ENCODE peak calls at places on chromosomes 6 and 20, in eight cellular contexts. Z is breast epithelium, O is fibroblast of pulmonary artery, L is sigmoid colon, U is cardiac muscle cell, J is AG09309, D is brain microvascular endothelial cell, K is A549. Y is an unnamed sample.

GRCh38 chr6:166588691-166589333 is 2.3 kb upstream of the RAMACL start:
- DNase-seq in Z (no peak), O (peak), L (no peak), U (no peak), J (peak), D (peak), K (no peak), Y (peak)

GRCh38 chr6:101806241-101806640 is 412.7 kb downstream of the GRIK2 start:
- DNase-seq in Z (no peak), O (peak), L (no peak), U (no peak), J (peak), D (peak), K (no peak), Y (peak)

GRCh38 chr6:292506-293184 is 358 bp downstream of the DUSP22 start:
- DNase-seq in Z (peak), O (peak), L (peak), U (peak), J (no peak), D (no peak), K (peak), Y (no peak)

GRCh38 chr6:98124176-98124575 is 710.2 kb upstream of the POU3F2 start:
- DNase-seq in Z (no peak), O (no peak), L (no peak), U (no peak), J (no peak), D (no peak), K (peak), Y (no peak)

GRCh38 chr6:83019741-83020140 is 45.9 kb downstream of the UBE3D start:
- DNase-seq in Z (no peak), O (no peak), L (no peak), U (no peak), J (no peak), D (no peak), K (no peak), Y (no peak)

GRCh38 chr20:36493801-36494114 is 47.6 kb upstream of the MYL9 start:
- DNase-seq in Z (peak), O (peak), L (peak), U (no peak), J (peak), D (peak), K (no peak), Y (no peak)

GRCh38 chr6:164283574-164283973 is 869.1 kb downstream of the QKI start:
- DNase-seq in Z (no peak), O (no peak), L (no peak), U (no peak), J (no peak), D (no peak), K (no peak), Y (no peak)

GRCh38 chr6:92716638-92717037 is 702.7 kb downstream of the EPHA7 start:
- DNase-seq in Z (no peak), O (no peak), L (no peak), U (no peak), J (no peak), D (no peak), K (no peak), Y (no peak)

GRCh38 chr6:52213127-52213526 is 27.0 kb downstream of the IL17A start:
- DNase-seq in Z (no peak), O (no peak), L (no peak), U (no peak), J (no peak), D (no peak), K (no peak), Y (no peak)

GRCh38 chr20:36703530-36703929 is 42.4 kb downstream of the NDRG3 start:
- DNase-seq in Z (no peak), O (no peak), L (no peak), U (no peak), J (no peak), D (no peak), K (no peak), Y (no peak)

GRCh38 chr20:60371456-60371855 is 413.2 kb downstream of the CDH26 start:
- DNase-seq in Z (no peak), O (no peak), L (no peak), U (no peak), J (no peak), D (no peak), K (no peak), Y (no peak)

GRCh38 chr20:39849171-39849570 is 839.9 kb downstream of the MAFB start:
- DNase-seq in Z (no peak), O (no peak), L (no peak), U (no peak), J (no peak), D (no peak), K (no peak), Y (no peak)

GRCh38 chr6:119273799-119274595 is 75.6 kb downstream of the MAN1A1 start:
- DNase-seq in Z (no peak), O (peak), L (no peak), U (no peak), J (peak), D (no peak), K (no peak), Y (peak)

GRCh38 chr20:57480444-57481152 is 44.3 kb downstream of the CTCFL start:
- DNase-seq in Z (no peak), O (no peak), L (peak), U (peak), J (no peak), D (no peak), K (no peak), Y (no peak)
- H3K4me3 ChIP-seq in Z (no peak), O (no peak), L (no peak), U (no peak), J (no peak), D (no peak), K (no peak), Y (no peak)

DNA sequence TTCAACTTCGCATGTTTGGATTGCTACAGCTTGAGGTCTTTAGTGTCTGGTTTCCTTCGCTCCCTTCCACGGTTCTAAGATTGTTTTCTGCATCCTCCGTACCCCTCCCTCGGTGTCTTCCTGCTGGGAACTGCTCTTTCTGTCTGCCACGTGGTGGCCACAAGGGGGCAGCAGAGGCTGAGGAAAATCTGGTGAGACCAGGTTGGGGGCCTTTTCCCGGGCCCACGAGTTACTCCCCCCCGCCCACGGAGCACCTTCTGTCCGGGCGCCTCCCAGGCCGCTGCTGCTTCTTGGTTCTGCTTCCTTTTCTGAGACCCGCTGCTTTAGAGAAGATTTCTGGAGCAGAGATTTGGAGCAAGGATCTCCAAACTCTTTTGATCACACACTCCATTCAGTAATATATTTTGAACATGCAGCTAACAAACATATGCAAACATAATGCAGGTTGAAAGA is 21.1 kb upstream of the NOTCH4 start:
- DNase-seq in Z (peak), O (peak), L (peak), U (peak), J (peak), D (peak), K (peak), Y (no peak)
- TF ChIP-seq CTCF in Z (peak), O (peak), L (peak), U (peak), J (peak), D (peak), K (peak), Y (peak)

DNA sequence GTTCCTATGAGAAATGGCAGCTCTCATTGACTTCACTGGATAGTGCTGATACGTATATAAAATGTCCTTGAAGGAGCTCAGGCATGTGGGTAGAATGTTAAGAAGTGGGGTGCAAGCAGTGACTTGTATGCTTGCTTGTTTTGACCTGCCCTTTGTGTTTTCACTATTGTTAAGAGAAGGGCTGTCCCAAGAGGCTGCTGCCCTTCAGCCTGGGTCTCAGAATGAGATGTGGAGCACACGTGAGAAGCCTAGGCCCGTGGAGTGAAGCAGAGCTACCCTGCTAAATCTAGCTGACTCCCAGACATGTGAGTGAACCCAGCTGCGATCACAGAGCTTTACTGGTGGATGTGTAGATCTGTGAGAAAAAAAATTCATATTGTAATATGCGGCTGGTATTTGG is 305.3 kb upstream of the RGS17 start:
- DNase-seq in Z (no peak), O (no peak), L (no peak), U (peak), J (no peak), D (no peak), K (no peak), Y (no peak)
- H3K4me3 ChIP-seq in Z (no peak), O (no peak), L (no peak), U (no peak), J (no peak), D (no peak), K (no peak), Y (no peak)

GRCh38 chr6:134065706-134066105 is 13.3 kb upstream of the SLC2A12 start:
- DNase-seq in Z (no peak), O (peak), L (no peak), U (peak), J (no peak), D (no peak), K (peak), Y (no peak)
- TF ChIP-seq CTCF in Z (no peak), O (peak), L (no peak), U (peak), J (peak), D (peak), K (peak), Y (peak)

GRCh38 chr6:36019167-36019566 is 5.3 kb downstream of the SLC26A8 start:
- DNase-seq in Z (no peak), O (no peak), L (no peak), U (no peak), J (no peak), D (no peak), K (no peak), Y (no peak)
- H3K4me3 ChIP-seq in Z (no peak), O (no peak), L (no peak), U (no peak), J (no peak), D (no peak), K (no peak), Y (no peak)

GRCh38 chr6:154276810-154277577 is 79.6 kb downstream of the IPCEF1 start:
- DNase-seq in Z (no peak), O (peak), L (no peak), U (peak), J (no peak), D (no peak), K (peak), Y (no peak)
- TF ChIP-seq CTCF in Z (peak), O (peak), L (peak), U (peak), J (peak), D (peak), K (peak), Y (peak)

DNA sequence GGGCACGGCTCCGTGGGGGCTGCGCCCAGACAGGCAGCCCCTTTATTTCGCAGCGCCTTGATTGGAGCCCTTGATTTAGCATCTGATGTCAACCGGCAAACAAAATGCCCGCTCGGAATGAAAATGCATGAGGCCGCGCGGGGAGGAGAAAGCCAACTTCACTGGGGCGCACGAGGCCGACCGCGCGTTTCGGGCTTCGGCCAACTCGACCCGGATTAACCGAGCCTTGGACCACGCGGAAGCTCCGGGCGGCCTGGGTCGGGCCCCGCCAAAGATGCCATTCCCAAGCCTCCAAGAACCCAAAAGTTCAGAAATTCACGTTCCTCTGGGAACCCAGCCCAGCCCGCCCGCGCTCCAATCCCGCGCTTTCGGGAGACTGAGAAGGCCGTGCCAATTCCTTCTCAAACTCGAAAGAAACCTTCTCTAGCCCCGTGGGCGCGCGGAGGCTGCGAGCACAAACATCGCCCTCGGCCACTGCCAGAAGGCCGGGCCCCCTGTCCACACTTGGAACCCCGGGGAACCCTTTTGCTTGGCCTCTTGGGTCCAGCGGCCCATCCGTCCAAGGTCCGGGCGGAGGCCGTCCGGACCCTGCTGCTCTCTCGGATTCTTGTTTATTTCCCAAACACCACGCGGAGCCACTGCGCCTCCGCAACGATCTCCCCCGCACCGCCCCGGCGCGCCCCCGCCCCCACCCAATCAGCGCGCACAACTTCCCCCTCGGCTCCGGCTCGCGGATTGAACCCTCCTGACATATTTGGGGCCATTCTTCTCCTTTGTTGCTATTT is 816 bp upstream of the INSM1 start:
- DNase-seq in Z (no peak), O (no peak), L (no peak), U (peak), J (no peak), D (no peak), K (peak), Y (no peak)
- H3K4me3 ChIP-seq in Z (peak), O (no peak), L (no peak), U (no peak), J (no peak), D (no peak), K (peak), Y (no peak)

GRCh38 chr6:40841721-40842120 is 197.3 kb downstream of the UNC5CL start:
- DNase-seq in Z (no peak), O (no peak), L (no peak), U (no peak), J (no peak), D (no peak), K (no peak), Y (no peak)
- TF ChIP-seq CTCF in Z (no peak), O (no peak), L (no peak), U (no peak), J (no peak), D (no peak), K (no peak), Y (no peak)

DNA sequence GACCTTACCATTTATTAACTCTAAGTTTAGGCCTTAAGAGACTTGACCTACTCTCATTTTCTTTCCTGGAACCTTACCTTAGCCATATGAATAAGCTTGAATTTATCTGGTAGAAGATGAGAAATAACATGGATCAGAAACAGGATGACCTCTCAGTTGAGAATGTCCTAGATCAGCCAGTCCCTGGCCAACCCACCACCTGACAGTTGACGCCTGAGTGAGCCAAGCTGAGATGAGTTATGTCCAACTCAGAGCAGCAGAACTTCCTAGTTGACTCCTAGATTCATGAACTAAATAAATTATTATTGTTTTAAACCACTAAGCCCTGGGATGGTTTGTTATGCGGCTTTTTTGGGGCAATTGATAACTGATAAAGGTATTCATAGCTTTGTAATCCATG is 233.0 kb upstream of the RAB32 start:
- DNase-seq in Z (no peak), O (no peak), L (no peak), U (no peak), J (no peak), D (no peak), K (no peak), Y (no peak)
- H3K4me3 ChIP-seq in Z (no peak), O (no peak), L (no peak), U (no peak), J (no peak), D (no peak), K (no peak), Y (no peak)